ENCODE peak calls at places on chromosomes 6 and 20, in six cellular contexts. Q is endothelial cell of umbilical vein, X is aorta, A is GM23248, N is cardiac muscle cell, V is Peyer's patch. O is an unnamed sample.

GRCh38 chr20:61949363-61949713 is 116.3 kb downstream of the TAF4 start:
- DNase-seq in Q (no peak), X (peak), A (no peak), N (no peak), V (peak), O (no peak)

GRCh38 chr6:31168606-31169005 is 1.9 kb downstream of the POU5F1 start:
- DNase-seq in Q (no peak), X (no peak), A (no peak), N (no peak), V (no peak), O (no peak)

GRCh38 chr20:21289651-21290050 is 13.5 kb upstream of the XRN2 start:
- DNase-seq in Q (no peak), X (no peak), A (peak), N (no peak), V (no peak), O (no peak)

GRCh38 chr6:42745638-42746451 is at the start of gene TBCC:
- DNase-seq in Q (peak), X (peak), A (peak), N (peak), V (peak), O (peak)

GRCh38 chr20:48722737-48723191 is 105.0 kb downstream of the PREX1 start:
- DNase-seq in Q (peak), X (peak), A (peak), N (peak), V (no peak), O (peak)

GRCh38 chr6:106939208-106939607 is 35.3 kb downstream of the CD24 start:
- DNase-seq in Q (no peak), X (no peak), A (no peak), N (no peak), V (no peak), O (no peak)

GRCh38 chr20:5234978-5235377 is 81.8 kb downstream of the PROKR2 start:
- DNase-seq in Q (no peak), X (no peak), A (no peak), N (no peak), V (no peak), O (no peak)

GRCh38 chr6:158793432-158793831 is 25.7 kb downstream of the EZR start:
- DNase-seq in Q (peak), X (no peak), A (peak), N (peak), V (no peak), O (peak)

GRCh38 chr20:60062431-60063336 is 104.5 kb downstream of the CDH26 start:
- DNase-seq in Q (no peak), X (no peak), A (peak), N (peak), V (no peak), O (peak)

GRCh38 chr20:7180261-7181045 is 413.0 kb downstream of the BMP2 start:
- DNase-seq in Q (no peak), X (no peak), A (peak), N (peak), V (no peak), O (no peak)

GRCh38 chr6:132270745-132271414 is 130.4 kb downstream of the MOXD1 start:
- DNase-seq in Q (peak), X (no peak), A (peak), N (no peak), V (no peak), O (no peak)

GRCh38 chr6:15254074-15254975 is 8.5 kb downstream of the JARID2 start:
- DNase-seq in Q (no peak), X (no peak), A (peak), N (peak), V (no peak), O (peak)

GRCh38 chr6:160055813-160056212 is 65.8 kb upstream of the SLC22A1 start:
- DNase-seq in Q (no peak), X (no peak), A (no peak), N (no peak), V (no peak), O (no peak)

GRCh38 chr6:84422380-84422968 is 195.0 kb upstream of the CEP162 start:
- DNase-seq in Q (peak), X (peak), A (peak), N (peak), V (no peak), O (peak)

DNA sequence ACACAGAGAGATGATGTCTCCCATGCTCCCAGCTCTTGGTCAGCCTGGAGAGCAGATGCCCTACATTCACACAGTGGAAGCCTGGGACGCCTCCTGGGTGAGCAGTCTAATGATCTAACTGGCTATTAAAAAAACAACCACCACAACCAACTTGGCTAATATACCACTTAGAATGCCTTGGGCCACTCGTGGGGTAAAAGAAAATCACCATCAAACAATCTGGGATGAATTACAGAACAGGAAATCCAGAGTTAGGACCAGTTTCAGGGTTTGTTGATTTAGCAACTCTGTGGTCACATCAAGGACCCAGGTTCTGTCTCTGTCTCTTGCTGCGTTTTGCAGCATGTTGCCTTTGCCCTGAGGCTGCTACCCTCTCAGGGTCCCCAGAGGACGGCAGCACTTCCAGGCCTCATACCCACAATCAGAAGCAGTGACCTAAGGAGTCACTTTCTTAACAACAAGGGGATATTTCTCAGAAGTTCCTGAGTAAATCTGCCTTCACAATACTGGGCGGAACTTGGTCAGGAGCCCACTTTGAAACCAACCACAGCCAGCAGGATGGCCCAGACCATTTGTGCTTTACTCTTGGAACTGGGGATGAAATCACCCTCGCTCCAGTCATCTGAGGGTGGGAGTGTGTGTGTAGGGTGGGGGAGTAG is 118.7 kb downstream of the CLIC5 start:
- DNase-seq in Q (no peak), X (no peak), A (peak), N (peak), V (no peak), O (no peak)
- H3K27ac ChIP-seq in Q (no peak), X (no peak), A (peak), N (no peak), V (no peak), O (no peak)

GRCh38 chr6:129502261-129502660 is 207.7 kb downstream of the ARHGAP18 start:
- DNase-seq in Q (no peak), X (no peak), A (no peak), N (no peak), V (no peak), O (no peak)
- H3K27ac ChIP-seq in Q (no peak), X (no peak), A (peak), N (no peak), V (no peak), O (peak)

DNA sequence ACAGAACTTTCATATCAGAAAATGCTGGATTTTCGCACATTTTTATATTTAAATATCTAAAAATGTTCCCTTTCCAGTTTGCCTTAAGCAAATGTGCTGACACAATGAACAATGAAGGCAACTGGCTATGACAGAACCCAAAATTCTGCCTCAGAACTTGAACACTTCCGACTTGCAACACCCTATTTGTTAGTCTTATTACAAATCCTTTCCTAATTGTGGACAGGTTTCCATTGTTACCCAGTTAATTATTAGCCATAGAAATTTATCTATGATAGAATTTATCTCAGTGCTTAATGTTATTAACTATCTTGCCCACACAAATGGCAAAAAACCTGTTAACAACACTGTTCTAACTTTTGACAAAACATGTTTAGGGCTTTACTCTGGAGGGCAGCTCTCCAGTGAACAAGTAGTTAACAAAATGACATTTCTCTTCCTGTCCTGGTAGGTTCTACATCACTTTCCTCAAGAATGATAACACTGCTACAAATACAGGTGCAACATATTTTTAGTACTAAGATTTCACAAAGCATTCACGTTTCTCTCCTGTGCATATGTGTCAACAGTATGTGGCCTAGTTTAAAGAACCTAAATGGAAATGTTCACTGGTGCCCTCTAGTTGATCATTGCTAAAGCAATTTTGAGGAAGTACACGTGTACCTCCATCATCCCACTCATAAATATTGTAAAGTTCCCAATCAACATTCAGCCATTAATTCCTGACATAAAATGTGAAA is 58.4 kb downstream of the HIVEP2 start:
- DNase-seq in Q (peak), X (no peak), A (peak), N (peak), V (no peak), O (no peak)
- H3K27ac ChIP-seq in Q (no peak), X (no peak), A (peak), N (peak), V (no peak), O (peak)

DNA sequence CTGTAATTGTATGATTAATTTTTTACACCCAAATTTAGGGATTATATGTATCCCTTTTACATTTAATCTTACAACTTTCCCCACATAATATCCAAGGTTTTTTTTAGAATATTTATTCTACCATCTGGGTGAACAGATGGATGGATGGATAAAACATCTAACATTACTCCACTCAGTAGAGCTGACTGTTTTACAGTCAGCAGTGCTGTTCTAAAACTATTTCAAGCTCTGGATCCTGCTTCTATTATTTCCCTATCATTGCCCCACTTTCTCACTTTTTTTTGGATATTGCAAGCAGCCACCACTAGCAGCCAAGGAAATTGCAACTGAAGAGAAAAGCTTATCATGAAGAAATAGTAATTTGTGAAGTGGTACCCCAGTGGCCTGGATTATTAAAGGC is 173.7 kb downstream of the ARHGAP18 start:
- DNase-seq in Q (no peak), X (no peak), A (no peak), N (no peak), V (no peak), O (no peak)
- H3K27ac ChIP-seq in Q (no peak), X (no peak), A (no peak), N (no peak), V (no peak), O (no peak)

O was measured in brain microvascular endothelial cell.